ENCODE peak calls at places on chromosomes 13 and 19, in four cellular contexts. W, T, N and J are unnamed samples.
A peak's percentile ranks its signal among the peaks of the same experiment; 100 is the strongest.

GRCh38 chr13:71240906-71241305 is 626.1 kb downstream of the DACH1 start:
- DNase-seq in N (no peak), W (no peak), T (no peak), J (peak; percentile 39)

GRCh38 chr13:77565635-77566034 is 30.1 kb downstream of the SCEL start:
- DNase-seq in W (peak; percentile 62), N (peak; percentile 9), T (no peak), J (no peak)

GRCh38 chr19:15379083-15379995 is at the start of gene AKAP8:
- DNase-seq in N (peak; percentile 98), T (peak; percentile 90), W (peak; percentile 99), J (peak; percentile 99)

GRCh38 chr13:76799696-76800095 is 86.5 kb downstream of the KCTD12 start:
- DNase-seq in N (no peak), T (no peak), W (no peak), J (no peak)

GRCh38 chr13:20118268-20119140 is 42.3 kb downstream of the GJA3 start:
- DNase-seq in N (no peak), W (no peak), T (no peak), J (peak; percentile 90)

GRCh38 chr19:11338569-11339253 is 746 bp downstream of the RAB3D start:
- DNase-seq in T (no peak), N (no peak), W (no peak), J (no peak)

GRCh38 chr19:8396563-8397203 is 6.5 kb downstream of the RAB11B start:
- DNase-seq in W (peak; percentile 84), T (no peak), N (peak; percentile 39), J (peak; percentile 92)

GRCh38 chr19:49324801-49325491 is at the start of gene SLC6A16:
- DNase-seq in T (no peak), N (no peak), W (no peak), J (peak; percentile 34)

GRCh38 chr19:18119243-18120105 is 21.9 kb downstream of the MAST3 start:
- DNase-seq in T (no peak), W (peak; percentile 69), N (no peak), J (no peak)

DNA sequence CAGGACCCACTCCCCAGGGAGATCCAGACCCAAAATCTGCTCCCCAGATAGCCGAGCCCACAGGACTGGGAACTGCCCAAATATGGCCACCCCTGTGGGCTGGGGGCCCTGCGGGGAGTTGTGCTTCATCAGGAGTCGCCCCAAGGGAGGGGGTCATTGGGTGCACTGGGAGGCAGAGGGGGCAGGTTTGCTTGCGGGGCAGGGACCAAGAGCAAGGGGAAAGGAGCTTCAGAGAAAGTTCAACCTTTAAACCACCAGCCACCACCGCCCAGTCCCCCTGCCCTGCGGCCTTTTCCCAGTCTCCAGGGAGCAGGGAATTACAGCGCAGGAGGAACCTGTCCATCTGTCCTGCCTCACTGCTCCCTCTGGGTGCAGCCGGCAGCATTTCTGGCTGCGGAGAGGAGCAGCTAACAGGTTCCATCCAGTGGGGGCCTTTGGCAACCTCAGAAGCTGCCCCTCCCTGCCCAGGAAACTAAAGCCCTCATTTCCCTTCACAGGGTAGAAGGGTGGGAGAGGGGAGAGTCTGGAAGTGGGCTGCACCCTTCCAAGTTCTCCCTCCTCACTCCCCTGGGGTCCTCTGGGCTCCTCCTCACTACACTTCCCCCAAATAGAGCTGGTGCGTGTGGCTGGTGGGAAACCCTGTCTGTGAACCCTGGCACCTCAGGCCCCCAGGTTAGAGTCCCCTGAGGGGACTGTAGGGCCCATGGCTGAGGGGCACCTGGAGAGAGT is 13.8 kb upstream of the ASF1B start:
- DNase-seq in N (no peak), W (no peak), T (no peak), J (no peak)
- H3K9ac ChIP-seq in N (no peak overlapping the region), W (peak overlapping the region; percentile 13), T (no peak overlapping the region), J (no peak overlapping the region)

DNA sequence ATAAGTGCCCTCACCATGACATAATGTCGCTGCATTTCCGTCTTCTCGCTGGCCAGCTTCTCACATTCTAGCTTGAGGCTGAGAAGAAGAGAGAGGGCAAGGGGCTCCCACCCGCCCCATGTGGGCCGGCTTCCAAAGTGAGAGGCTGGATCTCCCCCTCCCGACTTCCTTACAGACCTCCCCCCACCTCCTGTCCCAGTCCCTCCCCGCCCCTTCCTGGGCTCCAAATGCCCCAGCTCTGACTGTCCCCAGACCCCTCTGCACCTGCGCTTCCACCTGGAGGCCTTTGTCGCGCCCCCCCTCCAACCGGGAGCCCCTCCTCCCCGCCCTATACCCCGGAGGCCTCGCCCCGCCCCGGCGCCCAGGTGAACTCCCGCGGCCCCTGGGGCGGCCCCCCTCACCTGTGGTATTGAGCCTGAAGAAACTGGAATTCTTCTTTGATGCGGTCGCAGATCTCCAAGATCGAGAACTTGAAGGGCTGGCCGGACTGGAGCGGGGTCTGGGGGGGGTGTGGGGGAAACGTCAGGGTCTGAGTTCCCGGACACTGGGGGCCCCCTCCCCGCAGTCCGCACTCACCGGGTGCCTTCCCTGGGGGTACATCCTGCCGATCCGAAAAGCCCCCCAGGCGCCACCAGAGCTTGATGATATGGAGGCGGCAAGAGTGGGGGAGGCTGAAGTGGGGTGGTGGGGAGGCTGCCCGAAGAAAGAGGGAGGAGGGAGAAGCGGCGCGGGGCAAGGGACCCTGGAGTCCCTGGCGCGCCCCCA is 593 bp downstream of the TLE2 start:
- DNase-seq in W (no peak), T (no peak), N (no peak), J (peak; percentile 77)
- H3K27me3 ChIP-seq in W (peaks cover 92% of the 10 kb centered on the region), T (peaks cover 25% of the 10 kb centered on the region), N (peaks cover 59% of the 10 kb centered on the region), J (peaks cover 27% of the 10 kb centered on the region)

GRCh38 chr13:44967656-44968451 is 21.4 kb downstream of the NUFIP1 start:
- DNase-seq in T (no peak), W (no peak), N (peak; percentile 31), J (no peak)
- TF ChIP-seq CTCF in T (no peak), W (no peak), N (peak; percentile 31), J (peak; percentile 21)

GRCh38 chr13:91348906-91349435 is 1.5 kb downstream of the MIR17HG start:
- DNase-seq in N (peak; percentile 79), T (no peak), W (peak; percentile 76), J (peak; percentile 94)

GRCh38 chr13:91347212-91347995 is at the start of gene MIR17HG:
- DNase-seq in T (no peak), N (peak; percentile 72), W (peak; percentile 88), J (peak; percentile 95)

GRCh38 chr13:91346848-91347211 is 657 bp upstream of the MIR17HG start:
- DNase-seq in W (peak; percentile 65), N (no peak), T (no peak), J (no peak)

GRCh38 chr13:91347996-91348905 is 764 bp downstream of the MIR17HG start:
- DNase-seq in T (no peak), W (peak; percentile 31), N (no peak), J (peak; percentile 56)

GRCh38 chr13:91346062-91346461 is 1.4 kb upstream of the MIR17HG start:
- DNase-seq in N (no peak), T (no peak), W (no peak), J (no peak)
- H3K9ac ChIP-seq in N (no peak overlapping the region), T (no peak overlapping the region), W (no peak overlapping the region), J (no peak overlapping the region)

GRCh38 chr19:47443331-47443730 is 24.0 kb upstream of the MEIS3 start:
- DNase-seq in T (no peak), N (no peak), W (no peak), J (no peak)
- H3K27me3 ChIP-seq in T (peaks cover 48% of the 10 kb centered on the region), N (peaks cover 67% of the 10 kb centered on the region), W (peaks cover 79% of the 10 kb centered on the region), J (peaks cover 47% of the 10 kb centered on the region)

GRCh38 chr13:67075239-67075638 is 154.9 kb downstream of the PCDH9 start:
- DNase-seq in W (no peak), T (no peak), N (peak; percentile 15), J (no peak)

GRCh38 chr13:67080351-67080750 is 149.8 kb downstream of the PCDH9 start:
- DNase-seq in W (no peak), N (no peak), T (no peak), J (no peak)

GRCh38 chr13:67078062-67078461 is 152.1 kb downstream of the PCDH9 start:
- DNase-seq in N (no peak), W (no peak), T (no peak), J (no peak)

GRCh38 chr13:67076378-67076777 is 153.8 kb downstream of the PCDH9 start:
- DNase-seq in W (no peak), N (peak; percentile 38), T (no peak), J (no peak)

DNA sequence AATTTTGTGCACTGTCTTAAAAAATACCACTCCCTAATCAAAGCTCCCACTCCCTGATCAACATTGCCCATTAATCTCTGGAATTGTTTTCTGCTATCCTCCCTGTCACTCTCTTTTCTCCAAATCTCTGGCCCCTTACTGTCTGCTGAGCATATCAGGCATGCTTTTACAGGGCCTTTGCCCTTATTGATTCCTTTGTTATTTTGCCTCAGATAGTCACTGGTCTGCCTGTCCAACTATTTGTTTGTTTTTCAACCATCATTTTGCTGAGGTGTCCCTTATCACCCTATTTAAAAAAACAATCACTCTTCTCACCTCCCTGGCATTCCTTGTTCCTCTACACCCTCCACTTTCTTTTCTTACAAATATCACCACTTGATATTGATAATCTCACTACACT is 153.0 kb downstream of the PCDH9 start:
- DNase-seq in N (no peak), W (no peak), T (no peak), J (no peak)
- TF ChIP-seq CTCF in N (no peak), W (no peak), T (no peak), J (no peak)

DNA sequence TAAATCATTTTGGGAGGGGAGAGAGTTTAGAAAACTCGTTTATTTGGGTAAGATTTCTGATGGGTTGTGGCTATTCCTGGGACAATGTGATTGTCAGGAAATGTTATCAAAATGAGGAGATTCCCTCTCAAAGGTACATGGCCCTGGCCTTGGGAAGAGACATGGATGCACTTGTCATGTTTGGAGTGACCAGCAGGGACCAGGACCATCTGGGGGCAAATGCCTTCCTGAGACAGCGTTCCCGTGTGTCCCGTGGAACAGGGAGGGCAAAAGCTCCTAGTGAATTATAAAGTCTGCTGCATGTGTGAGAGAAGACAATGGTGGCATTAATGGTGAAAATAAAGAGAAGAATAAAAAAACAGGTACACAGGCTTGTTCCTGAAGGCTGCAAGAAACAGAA is 317.3 kb downstream of the ZNF536 start:
- DNase-seq in N (no peak), W (no peak), T (no peak), J (no peak)
- H3K9ac ChIP-seq in N (no peak overlapping the region), W (no peak overlapping the region), T (no peak overlapping the region), J (no peak overlapping the region)